ENCODE peak calls at places on chromosomes 6 and 20, in eight cellular contexts. T, M, E, Y, X, H, J and Z are unnamed samples.

GRCh38 chr20:3238616-3239025 is 369 bp downstream of the SLC4A11 start:
- DNase-seq in M (no peak), H (peak), Y (no peak), E (no peak), X (peak), T (peak), J (peak), Z (peak)

GRCh38 chr20:55514498-55514897 is 490.8 kb downstream of the CBLN4 start:
- DNase-seq in X (no peak), E (no peak), J (peak), M (no peak), T (no peak), H (no peak), Y (no peak), Z (no peak)

GRCh38 chr20:38581013-38581412 is at the start of gene ADIG:
- DNase-seq in Y (peak), T (no peak), H (no peak), M (no peak), J (no peak), X (no peak), E (peak), Z (no peak)

GRCh38 chr6:168609914-168610490 is 169.0 kb downstream of the SMOC2 start:
- DNase-seq in T (no peak), Y (no peak), J (no peak), X (no peak), E (no peak), M (no peak), H (no peak), Z (no peak)

GRCh38 chr20:3680701-3681351 is 984 bp downstream of the ADAM33 start:
- DNase-seq in M (no peak), X (no peak), T (no peak), J (no peak), E (no peak), H (no peak), Y (no peak), Z (no peak)

GRCh38 chr6:109349419-109349987 is 32.8 kb downstream of the CD164 start:
- DNase-seq in Y (no peak), M (no peak), T (peak), X (no peak), H (no peak), J (peak), E (peak), Z (peak)

GRCh38 chr6:100599088-100599770 is 134.5 kb upstream of the SIM1 start:
- DNase-seq in Y (no peak), H (no peak), X (no peak), T (no peak), J (no peak), M (no peak), E (no peak), Z (no peak)

GRCh38 chr6:155352812-155353211 is 38.5 kb upstream of the TFB1M start:
- DNase-seq in X (no peak), E (no peak), J (peak), Y (no peak), T (peak), H (no peak), M (no peak), Z (no peak)

GRCh38 chr20:25277051-25277801 is 29.3 kb downstream of the PYGB start:
- DNase-seq in T (no peak), X (no peak), H (peak), E (peak), J (no peak), Y (peak), M (peak), Z (no peak)

DNA sequence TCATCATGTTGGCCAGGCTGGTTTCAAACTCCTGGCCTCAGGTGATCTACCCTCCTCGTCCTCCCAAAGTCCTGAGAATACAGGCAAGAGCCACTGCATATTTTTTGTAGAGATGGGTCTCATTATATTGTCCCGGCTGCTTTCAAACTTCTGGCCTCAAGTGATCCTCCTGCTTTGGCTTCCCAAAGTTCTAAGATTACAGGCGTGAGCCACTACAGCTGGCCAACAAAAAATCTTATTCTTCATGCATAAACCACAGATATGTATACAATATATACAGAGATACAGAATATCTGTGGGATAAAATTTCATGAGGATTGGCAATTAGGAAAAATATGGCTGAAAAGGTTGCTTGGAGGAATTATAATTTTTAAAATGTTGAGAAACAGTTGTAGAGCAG is 49.9 kb downstream of the SLC35A1 start:
- DNase-seq in M (no peak), E (no peak), X (no peak), T (no peak), J (no peak), H (no peak), Y (no peak), Z (no peak)
- TF ChIP-seq CTCF in M (no peak), E (no peak), X (no peak), T (no peak), J (no peak), H (no peak), Y (no peak), Z (no peak)

GRCh38 chr20:9117548-9117947 is 48.7 kb downstream of the PLCB4 start:
- DNase-seq in Y (no peak), T (no peak), E (no peak), J (no peak), X (no peak), H (no peak), M (no peak), Z (no peak)
- TF ChIP-seq CTCF in Y (no peak), T (no peak), E (no peak), J (no peak), X (no peak), H (no peak), M (no peak), Z (no peak)

GRCh38 chr6:1893470-1894130 is 283.9 kb downstream of the FOXC1 start:
- DNase-seq in Y (no peak), M (no peak), X (no peak), J (no peak), E (no peak), T (peak), H (no peak), Z (peak)
- TF ChIP-seq CTCF in Y (no peak), M (no peak), X (no peak), J (no peak), E (no peak), T (peak), H (no peak), Z (no peak)

DNA sequence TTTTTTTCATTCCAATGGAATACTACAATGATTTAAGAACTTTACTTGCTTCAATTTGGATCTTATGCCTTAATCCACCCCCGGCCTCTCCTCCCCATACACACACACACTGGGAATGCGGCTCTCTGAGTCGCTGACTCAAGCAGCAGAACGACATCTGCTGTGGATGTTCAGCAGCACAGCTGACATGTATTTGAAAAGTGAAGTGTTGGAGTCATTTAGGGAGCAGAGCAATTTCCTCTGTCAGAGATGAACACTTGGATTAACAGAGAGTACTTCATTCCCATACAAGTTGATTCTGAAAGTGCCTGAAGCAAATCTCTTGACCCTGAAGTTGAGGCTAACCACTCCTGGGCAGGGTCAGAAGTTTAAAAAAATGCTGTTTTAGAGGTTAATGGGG is 27.9 kb upstream of the LAMA4 start:
- DNase-seq in Y (peak), H (peak), M (no peak), J (peak), T (peak), X (peak), E (peak), Z (peak)
- TF ChIP-seq CTCF in Y (peak), H (no peak), M (peak), J (peak), T (peak), X (no peak), E (peak), Z (no peak)

GRCh38 chr20:23884136-23884770 is 4.7 kb upstream of the CST5 start:
- DNase-seq in E (no peak), Y (no peak), M (no peak), H (no peak), T (no peak), J (no peak), X (no peak), Z (no peak)

GRCh38 chr20:23884771-23885162 is 5.2 kb upstream of the CST5 start:
- DNase-seq in Y (no peak), X (no peak), E (no peak), H (no peak), M (no peak), T (no peak), J (no peak), Z (no peak)

GRCh38 chr20:23887856-23888255 is 8.3 kb upstream of the CST5 start:
- DNase-seq in T (no peak), M (no peak), Y (no peak), X (no peak), J (no peak), E (no peak), H (no peak), Z (no peak)

DNA sequence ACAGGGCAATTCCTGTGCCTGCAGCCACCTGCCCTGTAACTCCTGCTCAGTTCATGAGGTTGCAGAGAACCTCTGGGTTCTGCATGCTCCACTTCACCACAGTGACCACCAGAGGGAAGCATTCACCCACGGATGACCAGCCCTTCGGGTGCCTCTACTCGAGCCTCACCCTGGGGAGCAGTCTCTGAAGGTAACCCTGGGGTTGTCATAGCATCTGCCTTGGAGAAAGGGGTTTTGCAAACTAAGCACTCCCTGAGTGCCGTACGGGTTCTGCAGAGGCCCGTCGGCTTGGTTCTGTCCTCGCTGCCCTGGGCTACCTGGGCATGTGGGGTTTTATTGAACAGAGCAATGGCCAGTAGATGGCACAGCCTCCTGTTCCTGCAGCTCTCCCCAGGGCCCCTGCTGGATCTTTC is 10.2 kb upstream of the CST5 start:
- DNase-seq in J (peak), Y (peak), M (no peak), T (peak), H (no peak), X (no peak), E (peak), Z (peak)
- TF ChIP-seq CTCF in J (peak), Y (peak), M (peak), T (peak), H (peak), X (no peak), E (peak), Z (peak)

GRCh38 chr6:139648430-139649000 is 274.1 kb upstream of the CITED2 start:
- DNase-seq in M (no peak), J (no peak), E (no peak), H (no peak), T (no peak), Y (no peak), X (no peak), Z (no peak)

GRCh38 chr6:139647816-139648215 is 273.4 kb upstream of the CITED2 start:
- DNase-seq in X (no peak), H (no peak), Y (no peak), M (no peak), J (no peak), E (no peak), T (no peak), Z (no peak)

GRCh38 chr6:139650941-139651340 is 276.5 kb upstream of the CITED2 start:
- DNase-seq in Y (peak), H (no peak), T (no peak), M (no peak), J (no peak), E (no peak), X (no peak), Z (no peak)

GRCh38 chr6:139649718-139650117 is 275.3 kb upstream of the CITED2 start:
- DNase-seq in E (no peak), T (no peak), H (no peak), M (no peak), Y (no peak), J (no peak), X (no peak), Z (no peak)

GRCh38 chr6:139649128-139649527 is 274.7 kb upstream of the CITED2 start:
- DNase-seq in M (no peak), E (no peak), J (no peak), Y (no peak), T (no peak), X (no peak), H (no peak), Z (no peak)
- TF ChIP-seq CTCF in M (no peak), E (no peak), J (no peak), Y (no peak), T (no peak), X (no peak), H (no peak), Z (no peak)

GRCh38 chr6:35729722-35730121 is 7.1 kb upstream of the ARMC12 start:
- DNase-seq in M (no peak), T (no peak), Y (no peak), X (no peak), E (no peak), J (no peak), H (no peak), Z (no peak)

GRCh38 chr6:35730745-35731413 is 6.0 kb upstream of the ARMC12 start:
- DNase-seq in Y (no peak), E (no peak), X (no peak), H (no peak), M (peak), J (no peak), T (no peak), Z (no peak)

GRCh38 chr6:35733633-35734032 is 3.2 kb upstream of the ARMC12 start:
- DNase-seq in E (no peak), H (no peak), J (peak), M (no peak), T (no peak), Y (no peak), X (no peak), Z (no peak)

GRCh38 chr6:35731414-35731735 is 5.5 kb upstream of the ARMC12 start:
- DNase-seq in X (peak), Y (peak), H (peak), J (peak), E (peak), M (peak), T (peak), Z (peak)

DNA sequence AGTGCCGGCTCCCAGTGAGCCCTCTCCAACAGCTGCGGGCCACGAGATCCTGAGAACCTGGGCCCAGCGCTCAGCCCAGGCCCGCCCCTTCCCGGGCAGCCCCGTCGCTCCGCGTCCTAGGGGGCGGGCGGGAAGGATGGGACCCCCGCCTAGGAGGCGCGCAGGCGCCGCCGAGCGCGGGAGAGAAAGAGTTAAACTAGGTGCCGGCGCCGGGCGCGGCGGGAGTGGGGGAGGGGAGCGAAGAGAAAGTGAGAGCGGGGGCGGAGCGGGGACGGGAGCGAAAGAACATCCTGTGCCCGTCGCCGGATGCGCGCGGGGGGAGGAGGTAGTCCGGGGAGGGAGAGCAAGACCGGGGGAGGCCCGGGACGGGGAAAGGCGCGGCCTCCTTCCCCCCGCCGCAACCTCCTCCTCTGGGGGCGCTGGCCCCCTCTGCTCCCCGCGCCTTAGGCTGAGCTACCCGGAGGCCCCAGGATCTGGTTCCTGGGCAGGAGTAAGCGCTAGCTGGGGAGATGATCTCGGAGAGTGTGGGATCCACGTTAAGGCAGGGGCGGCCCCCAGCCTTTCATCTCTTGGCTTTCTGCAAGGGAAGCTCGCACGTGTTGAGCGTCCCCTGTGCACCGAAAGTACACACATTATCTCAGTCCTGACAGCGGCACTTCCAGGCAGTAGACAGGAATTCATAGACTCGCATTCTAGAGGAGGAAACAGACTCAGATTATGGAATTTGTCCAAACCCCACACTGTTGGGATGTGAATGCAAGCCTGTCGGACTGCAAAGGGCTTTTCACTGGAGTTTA is 4.9 kb upstream of the ARMC12 start:
- DNase-seq in E (peak), X (peak), J (peak), Y (peak), H (peak), T (peak), M (peak), Z (peak)
- TF ChIP-seq CTCF in E (no peak), X (no peak), J (no peak), Y (peak), H (no peak), T (no peak), M (no peak), Z (no peak)

GRCh38 chr6:106510090-106510970 is 119.0 kb downstream of the RTN4IP1 start:
- DNase-seq in X (peak), T (peak), H (peak), J (peak), M (peak), E (peak), Y (peak), Z (peak)

GRCh38 chr6:106511274-106512047 is 117.8 kb downstream of the RTN4IP1 start:
- DNase-seq in Y (peak), M (peak), H (peak), X (peak), E (no peak), J (peak), T (peak), Z (peak)

GRCh38 chr6:106508836-106509235 is 120.5 kb downstream of the RTN4IP1 start:
- DNase-seq in T (peak), Y (no peak), J (peak), M (no peak), H (no peak), E (no peak), X (no peak), Z (no peak)

GRCh38 chr6:106512048-106512957 is 117.0 kb downstream of the RTN4IP1 start:
- DNase-seq in J (peak), Y (peak), E (peak), H (peak), M (peak), X (peak), T (peak), Z (peak)

DNA sequence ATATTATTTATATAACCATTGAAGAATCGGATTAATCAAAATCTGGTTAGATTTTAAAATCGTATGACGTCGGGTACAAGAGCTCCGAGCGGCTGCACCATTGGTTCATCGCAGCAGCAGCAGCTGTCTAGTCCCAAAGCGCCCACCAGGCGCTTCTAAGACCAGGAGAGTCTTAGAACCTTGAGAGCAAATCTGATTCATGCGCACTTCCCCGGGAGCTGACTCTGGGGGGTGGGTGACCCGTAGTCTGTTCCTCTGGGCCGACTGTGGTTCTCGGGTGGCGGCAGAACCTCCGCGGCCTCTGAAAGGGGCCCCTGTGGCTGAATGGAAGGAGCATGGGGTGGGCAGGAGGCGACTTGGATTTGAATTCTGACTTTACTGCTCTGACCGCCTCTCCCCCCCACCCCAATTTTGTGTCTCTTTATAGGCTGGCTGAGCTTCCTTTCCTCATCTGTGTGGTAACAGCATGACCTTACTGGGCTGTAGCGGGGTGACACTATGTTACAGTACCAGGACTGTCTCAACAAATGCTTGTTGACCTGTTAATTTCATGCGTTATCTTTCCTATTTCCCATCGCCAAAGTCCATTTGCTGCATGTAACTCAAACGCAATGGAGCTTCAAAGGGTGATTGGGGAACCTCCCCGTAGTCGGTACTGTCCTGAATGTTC is 119.7 kb downstream of the RTN4IP1 start:
- DNase-seq in X (peak), E (no peak), T (no peak), Y (peak), J (peak), H (no peak), M (no peak), Z (no peak)
- TF ChIP-seq CTCF in X (no peak), E (no peak), T (peak), Y (peak), J (no peak), H (no peak), M (no peak), Z (no peak)

GRCh38 chr6:124870611-124871201 is 91.5 kb upstream of the RNF217 start:
- DNase-seq in E (no peak), J (peak), Y (no peak), X (no peak), M (no peak), T (peak), H (no peak), Z (peak)
- TF ChIP-seq CTCF in E (peak), J (peak), Y (peak), X (no peak), M (peak), T (peak), H (peak), Z (peak)

GRCh38 chr6:167049275-167049674 is 50.1 kb downstream of the CEP43 start:
- DNase-seq in J (no peak), M (no peak), T (no peak), X (no peak), H (no peak), Y (no peak), E (no peak), Z (no peak)

GRCh38 chr6:167044696-167045095 is 45.5 kb downstream of the CEP43 start:
- DNase-seq in Y (peak), T (peak), H (no peak), E (no peak), J (no peak), M (no peak), X (no peak), Z (no peak)

GRCh38 chr6:167046861-167047495 is 47.8 kb downstream of the CEP43 start:
- DNase-seq in J (no peak), M (no peak), Y (no peak), E (no peak), T (no peak), H (no peak), X (no peak), Z (no peak)

GRCh38 chr6:167047554-167047953 is 48.4 kb downstream of the CEP43 start:
- DNase-seq in Y (no peak), T (no peak), E (no peak), J (no peak), H (peak), M (no peak), X (peak), Z (no peak)

GRCh38 chr6:167045828-167046580 is 46.8 kb downstream of the CEP43 start:
- DNase-seq in X (no peak), E (no peak), M (no peak), Y (no peak), T (no peak), H (no peak), J (no peak), Z (peak)
- TF ChIP-seq CTCF in X (no peak), E (no peak), M (no peak), Y (no peak), T (peak), H (peak), J (no peak), Z (no peak)